ENCODE peak calls at places on chromosomes 16 and 17, in four cellular contexts. Q is cardiac fibroblast, O is dorsolateral prefrontal cortex, N is OCI-LY7. F is an unnamed sample.

GRCh38 chr17:61397086-61397842 is 2.4 kb upstream of the TBX2 start:
- DNase-seq in O (no peak), N (no peak), Q (peak), F (peak)

GRCh38 chr16:68232335-68232734 is 3.6 kb downstream of the ESRP2 start:
- DNase-seq in Q (no peak), N (no peak), O (no peak), F (no peak)

GRCh38 chr17:63998721-63999679 is 849 bp downstream of the PRR29 start:
- DNase-seq in O (no peak), Q (no peak), N (no peak), F (no peak)

GRCh38 chr16:66357523-66357928 is 9.0 kb upstream of the CDH5 start:
- DNase-seq in Q (peak), O (no peak), N (peak), F (peak)

GRCh38 chr16:4882633-4883285 is 35.5 kb downstream of the UBN1 start:
- DNase-seq in N (no peak), O (no peak), Q (peak), F (no peak)

GRCh38 chr17:8610558-8610957 is 20.0 kb downstream of the MYH10 start:
- DNase-seq in N (no peak), O (no peak), Q (no peak), F (no peak)

GRCh38 chr17:12983986-12984932 is 33.6 kb downstream of the ELAC2 start:
- DNase-seq in N (no peak), Q (peak), O (no peak), F (no peak)

GRCh38 chr17:80694992-80695912 is 150.6 kb downstream of the RPTOR start:
- DNase-seq in Q (no peak), O (no peak), N (no peak), F (no peak)

GRCh38 chr17:68182940-68183551 is 64.8 kb upstream of the AMZ2 start:
- DNase-seq in Q (no peak), N (peak), O (no peak), F (no peak)

GRCh38 chr16:28063047-28063521 is 430 bp downstream of the GSG1L start:
- DNase-seq in Q (peak), N (no peak), O (no peak), F (peak)

GRCh38 chr17:1649116-1649843 is 386 bp downstream of the RILP start:
- DNase-seq in O (peak), Q (peak), N (peak), F (no peak)

GRCh38 chr17:78826426-78826825 is 14.2 kb downstream of the USP36 start:
- DNase-seq in O (no peak), N (no peak), Q (peak), F (no peak)

GRCh38 chr16:24769806-24770205 is 40.4 kb downstream of the TNRC6A start:
- DNase-seq in Q (peak), O (no peak), N (no peak), F (no peak)

GRCh38 chr16:11742041-11742535 is 569 bp downstream of the TXNDC11 start:
- DNase-seq in N (peak), O (no peak), Q (peak), F (no peak)

GRCh38 chr16:89553733-89554132 is 6.7 kb upstream of the RPL13 start:
- DNase-seq in N (no peak), Q (no peak), O (no peak), F (no peak)

GRCh38 chr16:81553080-81553813 is 108.6 kb downstream of the CMIP start:
- DNase-seq in O (no peak), Q (no peak), N (no peak), F (no peak)

GRCh38 chr16:67198238-67198734 is 645 bp upstream of the ELMO3 start:
- DNase-seq in Q (peak), N (peak), O (no peak), F (no peak)

GRCh38 chr16:77748426-77748825 is 26.1 kb downstream of the NUDT7 start:
- DNase-seq in Q (no peak), N (no peak), O (no peak), F (no peak)

GRCh38 chr16:54846761-54847160 is 83.9 kb upstream of the IRX5 start:
- DNase-seq in Q (peak), N (no peak), O (no peak), F (no peak)

GRCh38 chr16:72794319-72794718 is 253.6 kb downstream of the ZFHX3 start:
- DNase-seq in O (no peak), N (no peak), Q (no peak), F (no peak)

GRCh38 chr16:50315346-50315997 is 49.1 kb downstream of the ADCY7 start:
- DNase-seq in N (no peak), O (peak), Q (no peak), F (no peak)

GRCh38 chr16:12390644-12391043 is 413.0 kb downstream of the CPPED1 start:
- DNase-seq in O (no peak), Q (peak), N (no peak), F (no peak)

GRCh38 chr17:1686086-1686485 is 1.4 kb upstream of the PRPF8 start:
- DNase-seq in Q (no peak), O (no peak), N (no peak), F (no peak)

GRCh38 chr16:14024300-14024699 is 46.8 kb upstream of the MRTFB start:
- DNase-seq in N (peak), Q (peak), O (no peak), F (no peak)

DNA sequence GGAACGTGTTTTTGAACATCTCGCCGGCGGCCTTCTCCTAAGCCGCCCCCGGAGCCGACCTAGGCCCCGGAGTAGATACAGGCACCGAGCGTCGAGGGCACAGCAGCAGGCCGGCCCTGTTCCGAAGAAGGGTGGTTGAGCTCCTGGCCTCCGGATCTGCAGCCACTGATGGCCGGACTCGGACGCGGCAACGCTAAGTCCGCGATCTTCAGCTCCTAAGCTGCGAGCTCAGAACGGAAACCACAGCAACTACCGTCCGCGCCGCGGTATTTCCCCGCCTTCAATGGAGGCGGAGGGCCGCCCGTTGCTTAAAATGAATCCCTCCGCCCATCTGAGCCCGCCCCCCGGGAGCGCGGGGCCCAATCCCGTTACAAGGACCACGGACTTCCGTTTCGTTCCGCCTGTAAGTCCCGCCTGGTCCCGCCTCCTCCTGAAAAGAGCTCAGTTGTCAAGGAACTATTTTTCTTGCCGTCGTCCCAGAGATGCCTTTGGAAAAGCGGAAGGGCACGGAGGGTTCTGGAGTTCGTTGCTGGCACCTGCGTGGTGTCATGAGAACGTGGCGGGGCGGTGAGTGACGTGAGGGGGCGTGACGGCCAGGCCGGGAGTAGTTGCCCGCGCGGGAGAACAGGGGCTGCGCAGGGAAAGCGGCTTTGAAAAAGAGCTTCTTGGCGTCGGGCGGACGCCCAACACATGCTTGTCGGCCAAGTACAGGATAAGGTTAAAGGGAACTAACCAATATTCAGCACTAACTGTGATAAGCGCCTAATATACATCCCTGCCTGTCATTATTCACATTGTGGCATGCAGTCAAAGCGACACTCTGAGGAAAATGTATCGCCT is at the start of gene CFAP20:
- DNase-seq in O (peak), N (peak), Q (peak), F (peak)
- TF ChIP-seq CTCF in O (no peak), N (no peak), Q (no peak), F (no peak)

DNA sequence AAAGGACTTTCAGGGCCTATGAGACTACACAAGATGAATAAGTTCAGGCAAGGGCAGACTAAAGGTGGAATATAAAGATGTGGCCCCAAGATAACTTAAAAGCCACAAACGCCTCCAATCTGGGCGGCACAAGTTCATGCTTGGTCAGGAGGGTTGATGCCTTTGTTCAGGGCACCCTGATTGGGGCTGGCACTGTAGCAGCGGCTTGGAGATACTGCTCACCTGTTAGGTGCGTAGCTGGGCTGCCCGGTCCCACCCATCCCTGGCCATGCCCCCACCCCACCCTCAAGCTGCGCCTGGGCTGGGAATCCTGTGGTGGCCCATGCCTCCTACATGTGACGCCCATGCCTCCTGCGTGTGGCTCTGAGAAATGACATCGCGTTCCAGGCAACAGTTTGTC is 12.5 kb upstream of the SLC13A2 start:
- DNase-seq in N (no peak), Q (no peak), O (no peak), F (no peak)
- TF ChIP-seq CTCF in N (no peak), Q (no peak), O (no peak), F (no peak)

GRCh38 chr17:69339937-69340336 is 13.0 kb upstream of the ABCA5 start:
- DNase-seq in N (no peak), O (no peak), Q (no peak), F (no peak)

GRCh38 chr17:69331746-69332145 is 4.8 kb upstream of the ABCA5 start:
- DNase-seq in Q (no peak), N (no peak), O (no peak), F (no peak)

GRCh38 chr17:69336580-69336979 is 9.6 kb upstream of the ABCA5 start:
- DNase-seq in N (no peak), O (no peak), Q (no peak), F (no peak)

GRCh38 chr17:69336996-69337395 is 10.1 kb upstream of the ABCA5 start:
- DNase-seq in O (no peak), Q (no peak), N (no peak), F (no peak)

GRCh38 chr17:69335018-69335417 is 8.1 kb upstream of the ABCA5 start:
- DNase-seq in Q (peak), N (peak), O (no peak), F (no peak)
- TF ChIP-seq CTCF in Q (peak), N (peak), O (peak), F (no peak)

GRCh38 chr17:29253037-29253436 is 6.4 kb downstream of the CRYBA1 start:
- DNase-seq in Q (no peak), N (no peak), O (no peak), F (no peak)
- TF ChIP-seq CTCF in Q (no peak), N (no peak), O (no peak), F (no peak)